ENCODE peak calls at places on chromosomes 1 and 21, in five cellular contexts. H is dorsolateral prefrontal cortex, D is Peyer's patch, G is AG10803, A is fibroblast of pulmonary artery. S is an unnamed sample.
A peak's percentile ranks its signal among the peaks of the same experiment; 100 is the strongest.

GRCh38 chr1:9890224-9890731 is 19.8 kb downstream of the CTNNBIP1 start:
- DNase-seq in H (no peak), D (no peak), G (peak; percentile 84), A (peak; percentile 86), S (peak; percentile 88)

GRCh38 chr21:36640260-36641244 is 58.4 kb upstream of the SIM2 start:
- DNase-seq in H (no peak), D (no peak), G (no peak), A (no peak), S (no peak)

GRCh38 chr1:17653728-17654351 is 101.3 kb upstream of the ACTL8 start:
- DNase-seq in H (peak; percentile 66), D (no peak), G (peak; percentile 40), A (peak; percentile 60), S (peak; percentile 31)

GRCh38 chr1:148318123-148318899 is 164.8 kb downstream of the PPIAL4G start:
- DNase-seq in H (no peak), D (no peak), G (no peak), A (peak; percentile 36), S (no peak)

GRCh38 chr1:150621497-150622113 is 7.8 kb downstream of the ENSA start:
- DNase-seq in H (no peak), D (no peak), G (peak; percentile 75), A (peak; percentile 87), S (peak; percentile 59)

GRCh38 chr1:33255347-33256311 is 663 bp upstream of the ZNF362 start:
- DNase-seq in H (peak; percentile 79), D (peak; percentile 75), G (peak; percentile 68), A (peak; percentile 29), S (peak; percentile 24)

GRCh38 chr1:161119017-161119378 is 1.1 kb downstream of the NIT1 start:
- DNase-seq in H (no peak), D (peak; percentile 62), G (no peak), A (peak; percentile 25), S (no peak)

GRCh38 chr1:235336903-235337302 is 8.5 kb downstream of the GGPS1 start:
- DNase-seq in H (no peak), D (no peak), G (no peak), A (no peak), S (no peak)

GRCh38 chr1:112803906-112804762 is 89.0 kb upstream of the PPM1J start:
- DNase-seq in H (peak; percentile 75), D (peak; percentile 80), G (peak; percentile 56), A (peak; percentile 80), S (peak; percentile 65)

GRCh38 chr1:85116856-85117255 is 68.6 kb upstream of the MCOLN3 start:
- DNase-seq in H (no peak), D (no peak), G (no peak), A (no peak), S (no peak)

GRCh38 chr1:220879509-220880366 is 495 bp downstream of the HLX start:
- DNase-seq in H (no peak), D (peak; percentile 64), G (peak; percentile 44), A (peak; percentile 47), S (peak; percentile 32)

GRCh38 chr1:238123201-238123600 is 232.5 kb upstream of the ZP4 start:
- DNase-seq in H (no peak), D (no peak), G (no peak), A (no peak), S (no peak)

GRCh38 chr1:155981266-155982088 is 3.1 kb upstream of the ARHGEF2 start:
- DNase-seq in H (no peak), D (no peak), G (peak; percentile 90), A (peak; percentile 86), S (peak; percentile 62)

GRCh38 chr1:114126696-114127095 is 27.0 kb downstream of the SYT6 start:
- DNase-seq in H (no peak), D (no peak), G (no peak), A (no peak), S (no peak)

GRCh38 chr1:202205523-202206190 is 12.1 kb downstream of the LGR6 start:
- DNase-seq in H (no peak), D (no peak), G (no peak), A (no peak), S (no peak)
- TF ChIP-seq CTCF in H (no peak), D (no peak), G (peak; percentile 7), A (peak; percentile 38), S (peak; percentile 27)

DNA sequence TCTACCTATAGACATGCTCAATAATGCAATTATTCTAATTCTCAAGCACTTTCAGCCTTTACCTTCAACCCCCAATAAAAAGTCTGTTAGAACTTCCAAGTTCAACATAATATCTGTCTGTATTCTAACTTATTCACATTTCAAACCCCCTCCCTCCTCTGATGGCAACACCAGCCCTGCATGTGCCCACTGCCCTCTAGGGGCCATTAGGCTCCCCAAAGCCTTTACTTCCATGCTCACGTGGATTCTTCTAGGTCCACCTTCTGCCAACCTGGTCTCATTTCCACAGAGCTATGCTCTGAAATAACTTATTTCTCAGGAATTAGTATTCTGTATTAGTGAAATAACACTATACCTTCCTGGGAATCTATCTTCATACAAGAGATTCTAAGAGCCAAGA is 22.2 kb upstream of the KPRP start:
- DNase-seq in H (no peak), D (no peak), G (no peak), A (no peak), S (no peak)
- TF ChIP-seq CTCF in H (no peak), D (no peak), G (peak; percentile 16), A (no peak), S (peak; percentile 46)

DNA sequence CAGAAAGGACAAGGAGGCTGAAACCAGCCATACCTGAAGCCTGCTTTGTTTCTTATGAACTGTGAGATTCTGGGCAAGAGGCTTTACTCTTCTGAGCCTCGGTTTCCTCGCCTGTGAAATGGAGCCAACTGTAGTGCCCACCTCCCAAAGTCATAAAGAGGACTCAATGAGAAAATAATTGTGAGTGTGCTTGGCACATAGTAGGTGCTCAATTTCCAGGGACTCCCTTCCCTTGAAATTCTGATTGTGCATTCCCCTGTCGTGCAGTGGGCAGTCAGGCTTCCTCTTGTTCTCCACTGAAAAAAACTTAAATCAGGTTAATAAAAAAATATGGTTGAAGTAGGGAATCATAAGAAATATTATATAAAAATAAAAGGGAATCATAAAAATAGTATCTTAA is 37.5 kb upstream of the RUNX3 start:
- DNase-seq in H (no peak), D (no peak), G (no peak), A (no peak), S (no peak)
- TF ChIP-seq CTCF in H (no peak), D (no peak), G (no peak), A (no peak), S (no peak)

GRCh38 chr1:50438945-50439344 is 15.7 kb upstream of the DMRTA2 start:
- DNase-seq in H (no peak), D (no peak), G (peak; percentile 20), A (no peak), S (peak; percentile 43)
- TF ChIP-seq CTCF in H (no peak), D (no peak), G (peak; percentile 7), A (no peak), S (peak; percentile 64)

GRCh38 chr1:204359474-204360255 is at the start of gene PLEKHA6:
- DNase-seq in H (peak; percentile 84), D (no peak), G (peak; percentile 52), A (peak; percentile 48), S (peak; percentile 52)
- TF ChIP-seq CTCF in H (peak; percentile 45), D (peak; percentile 34), G (peak; percentile 49), A (peak; percentile 35), S (peak; percentile 75)

S was measured in HFFc6.